ENCODE peak calls at places on chromosome 10, in five cellular contexts. One of them, this sample, is unnamed.

GRCh38 chr10:47031251-47031952 is 120.2 kb downstream of the PTPN20 start:
- DNase-seq in left ventricle myocardium inferior: no peak
- DNase-seq in sigmoid colon: peak; percentile 77
- DNase-seq in lower lobe of right lung: no peak
- DNase-seq in CD8-positive, alpha-beta T cell: no peak
- DNase-seq in this sample: no peak

GRCh38 chr10:78629773-78630172 is 439.0 kb upstream of the ZMIZ1 start:
- DNase-seq in left ventricle myocardium inferior: no peak
- DNase-seq in sigmoid colon: no peak
- DNase-seq in lower lobe of right lung: no peak
- DNase-seq in CD8-positive, alpha-beta T cell: no peak
- DNase-seq in this sample: no peak

GRCh38 chr10:77073066-77073960 is 564.3 kb downstream of the KCNMA1 start:
- DNase-seq in left ventricle myocardium inferior: peak; percentile 45
- DNase-seq in sigmoid colon: peak; percentile 96
- DNase-seq in lower lobe of right lung: no peak
- DNase-seq in CD8-positive, alpha-beta T cell: no peak
- DNase-seq in this sample: no peak

GRCh38 chr10:68332259-68333057 is at the start of gene PBLD:
- DNase-seq in left ventricle myocardium inferior: peak; percentile 72
- DNase-seq in sigmoid colon: peak; percentile 86
- DNase-seq in lower lobe of right lung: peak; percentile 81
- DNase-seq in CD8-positive, alpha-beta T cell: peak; percentile 56
- DNase-seq in this sample: no peak

GRCh38 chr10:11798862-11799735 is 24.1 kb upstream of the PROSER2 start:
- DNase-seq in left ventricle myocardium inferior: no peak
- DNase-seq in sigmoid colon: no peak
- DNase-seq in lower lobe of right lung: no peak
- DNase-seq in CD8-positive, alpha-beta T cell: no peak
- DNase-seq in this sample: no peak

GRCh38 chr10:64286533-64286932 is 765.3 kb downstream of the REEP3 start:
- DNase-seq in left ventricle myocardium inferior: no peak
- DNase-seq in sigmoid colon: no peak
- DNase-seq in lower lobe of right lung: no peak
- DNase-seq in CD8-positive, alpha-beta T cell: no peak
- DNase-seq in this sample: no peak

GRCh38 chr10:13270877-13271551 is 28.9 kb downstream of the PHYH start:
- DNase-seq in left ventricle myocardium inferior: no peak
- DNase-seq in sigmoid colon: no peak
- DNase-seq in lower lobe of right lung: no peak
- DNase-seq in CD8-positive, alpha-beta T cell: no peak
- DNase-seq in this sample: no peak

GRCh38 chr10:14468022-14468421 is 137.3 kb upstream of the FRMD4A start:
- DNase-seq in left ventricle myocardium inferior: no peak
- DNase-seq in sigmoid colon: no peak
- DNase-seq in lower lobe of right lung: no peak
- DNase-seq in CD8-positive, alpha-beta T cell: no peak
- DNase-seq in this sample: peak; percentile 51

GRCh38 chr10:6574777-6575176 is 5.3 kb downstream of the PRKCQ start:
- DNase-seq in left ventricle myocardium inferior: no peak
- DNase-seq in sigmoid colon: no peak
- DNase-seq in lower lobe of right lung: no peak
- DNase-seq in CD8-positive, alpha-beta T cell: no peak
- DNase-seq in this sample: no peak

GRCh38 chr10:48694371-48695030 is 9.8 kb downstream of the WDFY4 start:
- DNase-seq in left ventricle myocardium inferior: no peak
- DNase-seq in sigmoid colon: no peak
- DNase-seq in lower lobe of right lung: no peak
- DNase-seq in CD8-positive, alpha-beta T cell: no peak
- DNase-seq in this sample: no peak

GRCh38 chr10:8402469-8403074 is 348.1 kb downstream of the GATA3 start:
- DNase-seq in left ventricle myocardium inferior: no peak
- DNase-seq in sigmoid colon: no peak
- DNase-seq in lower lobe of right lung: no peak
- DNase-seq in CD8-positive, alpha-beta T cell: peak; percentile 45
- DNase-seq in this sample: no peak

GRCh38 chr10:112689327-112689726 is 242.3 kb downstream of the VTI1A start:
- DNase-seq in left ventricle myocardium inferior: peak; percentile 22
- DNase-seq in sigmoid colon: no peak
- DNase-seq in lower lobe of right lung: no peak
- DNase-seq in CD8-positive, alpha-beta T cell: no peak
- DNase-seq in this sample: no peak

GRCh38 chr10:126876456-126876855 is 28.8 kb upstream of the DOCK1 start:
- DNase-seq in left ventricle myocardium inferior: no peak
- DNase-seq in sigmoid colon: no peak
- DNase-seq in lower lobe of right lung: no peak
- DNase-seq in CD8-positive, alpha-beta T cell: no peak
- DNase-seq in this sample: no peak

GRCh38 chr10:122245136-122245535 is 26.0 kb upstream of the BTBD16 start:
- DNase-seq in left ventricle myocardium inferior: no peak
- DNase-seq in sigmoid colon: no peak
- DNase-seq in lower lobe of right lung: no peak
- DNase-seq in CD8-positive, alpha-beta T cell: no peak
- DNase-seq in this sample: no peak

GRCh38 chr10:97153276-97153850 is 32.4 kb downstream of the SLIT1 start:
- DNase-seq in left ventricle myocardium inferior: no peak
- DNase-seq in sigmoid colon: no peak
- DNase-seq in lower lobe of right lung: no peak
- DNase-seq in CD8-positive, alpha-beta T cell: no peak
- DNase-seq in this sample: no peak

GRCh38 chr10:31927597-31928530 is 767 bp downstream of the ARHGAP12 start:
- DNase-seq in left ventricle myocardium inferior: peak; percentile 44
- DNase-seq in sigmoid colon: peak; percentile 77
- DNase-seq in lower lobe of right lung: peak; percentile 70
- DNase-seq in CD8-positive, alpha-beta T cell: peak; percentile 50
- DNase-seq in this sample: no peak

GRCh38 chr10:132715791-132716680 is 69.9 kb downstream of the NKX6-2 start:
- DNase-seq in left ventricle myocardium inferior: peak; percentile 5
- DNase-seq in sigmoid colon: peak; percentile 62
- DNase-seq in lower lobe of right lung: peak; percentile 39
- DNase-seq in CD8-positive, alpha-beta T cell: no peak
- DNase-seq in this sample: no peak

GRCh38 chr10:92242910-92243671 is 47.8 kb downstream of the CPEB3 start:
- DNase-seq in left ventricle myocardium inferior: peak; percentile 45
- DNase-seq in sigmoid colon: peak; percentile 79
- DNase-seq in lower lobe of right lung: peak; percentile 71
- DNase-seq in CD8-positive, alpha-beta T cell: peak; percentile 52
- DNase-seq in this sample: no peak

DNA sequence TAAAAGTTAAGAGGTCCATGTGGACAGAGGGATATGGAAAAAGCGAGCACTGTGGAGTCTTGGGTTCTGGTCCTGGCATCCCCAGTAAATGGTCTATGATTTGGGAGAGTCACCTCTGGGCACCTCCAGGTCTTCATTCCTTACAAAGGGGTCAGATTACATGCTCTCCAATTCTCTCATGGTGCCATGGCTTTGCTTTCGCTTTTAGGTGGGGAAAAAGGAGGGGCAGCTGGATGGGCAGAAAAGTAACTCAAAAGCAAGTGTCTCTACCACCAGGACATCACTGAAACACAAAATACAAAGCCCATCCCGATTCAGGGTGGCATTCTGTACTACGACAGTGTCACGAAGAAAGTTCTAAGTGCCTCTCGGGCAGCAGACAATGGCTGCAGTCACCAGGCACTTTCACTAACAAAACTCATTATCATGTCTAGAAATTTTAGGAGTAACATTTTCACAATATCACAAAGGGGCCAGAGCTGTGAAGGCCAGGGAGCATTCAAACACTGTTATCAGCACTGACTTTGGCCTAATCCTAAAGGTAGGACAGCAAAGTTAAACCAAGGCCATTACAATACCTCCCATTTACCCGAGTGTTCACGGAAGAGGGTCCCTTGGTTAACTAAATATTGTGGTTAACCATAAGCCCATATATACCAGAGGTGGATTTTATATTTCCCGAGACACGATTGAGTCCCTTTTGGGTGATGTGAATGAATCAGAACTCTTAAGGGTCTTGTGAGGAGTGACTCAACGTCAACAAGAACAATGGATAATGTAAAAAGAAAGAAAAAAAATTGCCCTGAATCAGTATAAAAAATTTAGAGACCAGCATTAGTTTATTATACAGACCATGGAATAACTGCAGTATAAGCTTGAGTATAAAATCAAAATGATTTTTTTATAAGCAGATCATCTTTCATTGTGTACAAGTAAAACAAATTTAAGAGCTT is 2.5 kb downstream of the PSAP start:
- DNase-seq in left ventricle myocardium inferior: no peak
- DNase-seq in sigmoid colon: no peak
- DNase-seq in lower lobe of right lung: no peak
- DNase-seq in CD8-positive, alpha-beta T cell: no peak
- DNase-seq in this sample: no peak
- H3K4me3 ChIP-seq in left ventricle myocardium inferior: peak overlapping the region; percentile 99
- H3K4me3 ChIP-seq in sigmoid colon: peak overlapping the region; percentile 83
- H3K4me3 ChIP-seq in lower lobe of right lung: peak overlapping the region; percentile 99
- H3K4me3 ChIP-seq in CD8-positive, alpha-beta T cell: no peak overlapping the region
- H3K4me3 ChIP-seq in this sample: peak overlapping the region; percentile 100

DNA sequence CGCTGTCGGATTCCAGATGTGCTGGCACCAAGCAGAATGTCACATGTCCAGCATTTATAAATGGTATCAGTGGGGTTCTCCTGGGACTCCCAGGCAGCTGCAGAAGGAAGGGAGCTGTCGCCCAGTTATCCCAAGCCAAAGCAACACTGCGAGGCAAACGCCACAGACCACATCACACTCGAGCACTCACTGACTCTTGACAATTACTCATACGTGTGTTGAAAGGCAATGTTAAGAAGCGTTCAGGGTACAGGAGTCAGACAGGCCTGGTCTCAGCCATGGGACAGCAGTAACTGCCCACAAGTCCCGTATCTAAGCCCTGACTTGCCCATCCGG is 113.4 kb downstream of the DIP2C start:
- DNase-seq in left ventricle myocardium inferior: no peak
- DNase-seq in sigmoid colon: no peak
- DNase-seq in lower lobe of right lung: peak; percentile 7
- DNase-seq in CD8-positive, alpha-beta T cell: no peak
- DNase-seq in this sample: peak; percentile 63
- TF ChIP-seq CTCF in left ventricle myocardium inferior: no peak
- TF ChIP-seq CTCF in sigmoid colon: no peak
- TF ChIP-seq CTCF in lower lobe of right lung: no peak
- TF ChIP-seq CTCF in CD8-positive, alpha-beta T cell: no peak
- TF ChIP-seq CTCF in this sample: no peak

GRCh38 chr10:125064681-125065492 is 95.5 kb downstream of the CTBP2 start:
- DNase-seq in left ventricle myocardium inferior: no peak
- DNase-seq in sigmoid colon: no peak
- DNase-seq in lower lobe of right lung: no peak
- DNase-seq in CD8-positive, alpha-beta T cell: peak; percentile 20
- DNase-seq in this sample: peak; percentile 98
- H3K4me3 ChIP-seq in left ventricle myocardium inferior: no peak overlapping the region
- H3K4me3 ChIP-seq in sigmoid colon: no peak overlapping the region
- H3K4me3 ChIP-seq in lower lobe of right lung: no peak overlapping the region
- H3K4me3 ChIP-seq in CD8-positive, alpha-beta T cell: no peak overlapping the region
- H3K4me3 ChIP-seq in this sample: no peak overlapping the region

GRCh38 chr10:21524526-21525366 is 736 bp downstream of the SKIDA1 start:
- DNase-seq in left ventricle myocardium inferior: no peak
- DNase-seq in sigmoid colon: no peak
- DNase-seq in lower lobe of right lung: peak; percentile 46
- DNase-seq in CD8-positive, alpha-beta T cell: no peak
- DNase-seq in this sample: no peak

GRCh38 chr10:21523557-21524008 is 1.9 kb downstream of the SKIDA1 start:
- DNase-seq in left ventricle myocardium inferior: no peak
- DNase-seq in sigmoid colon: no peak
- DNase-seq in lower lobe of right lung: no peak
- DNase-seq in CD8-positive, alpha-beta T cell: no peak
- DNase-seq in this sample: no peak

GRCh38 chr10:21521910-21522533 is 3.5 kb downstream of the SKIDA1 start:
- DNase-seq in left ventricle myocardium inferior: no peak
- DNase-seq in sigmoid colon: no peak
- DNase-seq in lower lobe of right lung: no peak
- DNase-seq in CD8-positive, alpha-beta T cell: no peak
- DNase-seq in this sample: no peak

GRCh38 chr10:21524131-21524525 is 1.4 kb downstream of the SKIDA1 start:
- DNase-seq in left ventricle myocardium inferior: no peak
- DNase-seq in sigmoid colon: no peak
- DNase-seq in lower lobe of right lung: no peak
- DNase-seq in CD8-positive, alpha-beta T cell: no peak
- DNase-seq in this sample: no peak

DNA sequence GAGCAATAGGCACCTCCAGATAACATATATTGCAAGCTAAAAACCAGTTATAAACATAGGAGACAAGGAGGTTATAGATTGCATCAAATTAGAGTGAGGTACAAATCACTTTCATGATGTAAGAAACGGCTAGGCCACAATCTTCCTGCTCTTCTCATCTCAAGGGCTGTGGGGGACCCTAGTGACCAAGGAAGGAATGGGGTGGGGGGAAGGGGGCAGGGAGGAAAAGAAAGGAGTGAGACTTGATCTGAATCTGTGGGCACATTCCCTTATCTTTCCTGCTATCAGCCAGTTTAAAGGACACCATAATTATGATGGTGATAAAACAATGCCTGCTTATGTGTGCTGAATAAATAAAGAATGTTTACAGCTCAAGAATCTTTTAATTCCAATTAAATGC is 2.5 kb downstream of the SKIDA1 start:
- DNase-seq in left ventricle myocardium inferior: no peak
- DNase-seq in sigmoid colon: no peak
- DNase-seq in lower lobe of right lung: no peak
- DNase-seq in CD8-positive, alpha-beta T cell: no peak
- DNase-seq in this sample: no peak
- TF ChIP-seq CTCF in left ventricle myocardium inferior: no peak
- TF ChIP-seq CTCF in sigmoid colon: no peak
- TF ChIP-seq CTCF in lower lobe of right lung: no peak
- TF ChIP-seq CTCF in CD8-positive, alpha-beta T cell: no peak
- TF ChIP-seq CTCF in this sample: peak; percentile 19